ENCODE peak calls at places on chromosomes 2 and 18, in six cellular contexts. One of them, this sample, is unnamed.
A peak's percentile ranks its signal among the peaks of the same experiment; 100 is the strongest.

GRCh38 chr2:203097735-203098134 is 83.1 kb downstream of the NBEAL1 start:
- DNase-seq in mesenchymal stem cell: peak; percentile 24
- DNase-seq in SJSA1: no peak
- DNase-seq in aorta: no peak
- DNase-seq in right cardiac atrium: no peak
- DNase-seq in cardiac muscle cell: no peak
- DNase-seq in this sample: no peak

GRCh38 chr2:132955871-132956615 is 286.0 kb upstream of the LYPD1 start:
- DNase-seq in mesenchymal stem cell: no peak
- DNase-seq in right cardiac atrium: no peak
- DNase-seq in cardiac muscle cell: no peak
- DNase-seq in aorta: no peak
- DNase-seq in SJSA1: no peak
- DNase-seq in this sample: no peak

GRCh38 chr2:207919164-207919919 is 106.0 kb downstream of the PLEKHM3 start:
- DNase-seq in cardiac muscle cell: no peak
- DNase-seq in right cardiac atrium: no peak
- DNase-seq in aorta: no peak
- DNase-seq in mesenchymal stem cell: no peak
- DNase-seq in SJSA1: no peak
- DNase-seq in this sample: no peak

GRCh38 chr2:98952971-98953370 is 16.9 kb upstream of the CRACDL start:
- DNase-seq in SJSA1: no peak
- DNase-seq in mesenchymal stem cell: no peak
- DNase-seq in aorta: no peak
- DNase-seq in right cardiac atrium: no peak
- DNase-seq in cardiac muscle cell: no peak
- DNase-seq in this sample: no peak

GRCh38 chr2:75175473-75175872 is 23.8 kb downstream of the TACR1 start:
- DNase-seq in right cardiac atrium: no peak
- DNase-seq in cardiac muscle cell: no peak
- DNase-seq in aorta: no peak
- DNase-seq in SJSA1: no peak
- DNase-seq in mesenchymal stem cell: no peak
- DNase-seq in this sample: no peak

GRCh38 chr2:78127428-78127827 is 605.3 kb upstream of the LRRTM4 start:
- DNase-seq in right cardiac atrium: no peak
- DNase-seq in mesenchymal stem cell: no peak
- DNase-seq in cardiac muscle cell: no peak
- DNase-seq in aorta: no peak
- DNase-seq in SJSA1: no peak
- DNase-seq in this sample: no peak

GRCh38 chr18:48455555-48456478 is 46.6 kb upstream of the ZBTB7C start:
- DNase-seq in cardiac muscle cell: no peak
- DNase-seq in aorta: peak; percentile 48
- DNase-seq in SJSA1: peak; percentile 97
- DNase-seq in mesenchymal stem cell: peak; percentile 92
- DNase-seq in right cardiac atrium: no peak
- DNase-seq in this sample: no peak

GRCh38 chr18:26706796-26707406 is 158.5 kb upstream of the KCTD1 start:
- DNase-seq in cardiac muscle cell: no peak
- DNase-seq in SJSA1: no peak
- DNase-seq in mesenchymal stem cell: no peak
- DNase-seq in right cardiac atrium: no peak
- DNase-seq in aorta: no peak
- DNase-seq in this sample: no peak

GRCh38 chr2:39481611-39482010 is 44.5 kb upstream of the MAP4K3 start:
- DNase-seq in right cardiac atrium: no peak
- DNase-seq in mesenchymal stem cell: peak; percentile 68
- DNase-seq in cardiac muscle cell: no peak
- DNase-seq in SJSA1: peak; percentile 49
- DNase-seq in aorta: no peak
- DNase-seq in this sample: no peak

GRCh38 chr2:7530001-7530400 is 612.8 kb downstream of the RNF144A start:
- DNase-seq in right cardiac atrium: no peak
- DNase-seq in cardiac muscle cell: no peak
- DNase-seq in mesenchymal stem cell: peak; percentile 78
- DNase-seq in aorta: no peak
- DNase-seq in SJSA1: no peak
- DNase-seq in this sample: no peak

GRCh38 chr2:98134601-98135000 is 47.6 kb downstream of the VWA3B start:
- DNase-seq in right cardiac atrium: no peak
- DNase-seq in mesenchymal stem cell: no peak
- DNase-seq in aorta: no peak
- DNase-seq in cardiac muscle cell: no peak
- DNase-seq in SJSA1: no peak
- DNase-seq in this sample: no peak

GRCh38 chr2:169659314-169659713 is 34.9 kb downstream of the CFAP210 start:
- DNase-seq in cardiac muscle cell: no peak
- DNase-seq in mesenchymal stem cell: no peak
- DNase-seq in right cardiac atrium: no peak
- DNase-seq in SJSA1: no peak
- DNase-seq in aorta: no peak
- DNase-seq in this sample: no peak

GRCh38 chr2:11904029-11904428 is 157.6 kb downstream of the LPIN1 start:
- DNase-seq in aorta: no peak
- DNase-seq in SJSA1: no peak
- DNase-seq in cardiac muscle cell: no peak
- DNase-seq in mesenchymal stem cell: no peak
- DNase-seq in right cardiac atrium: no peak
- DNase-seq in this sample: no peak

GRCh38 chr2:161165266-161165665 is 5.0 kb downstream of the TANK start:
- DNase-seq in right cardiac atrium: no peak
- DNase-seq in cardiac muscle cell: no peak
- DNase-seq in SJSA1: peak; percentile 48
- DNase-seq in mesenchymal stem cell: peak; percentile 28
- DNase-seq in aorta: no peak
- DNase-seq in this sample: no peak

GRCh38 chr2:29110916-29111315 is 4.3 kb upstream of the CLIP4 start:
- DNase-seq in right cardiac atrium: no peak
- DNase-seq in mesenchymal stem cell: no peak
- DNase-seq in SJSA1: no peak
- DNase-seq in cardiac muscle cell: no peak
- DNase-seq in aorta: no peak
- DNase-seq in this sample: no peak

GRCh38 chr2:60872510-60872928 is 8.9 kb upstream of the REL start:
- DNase-seq in mesenchymal stem cell: peak; percentile 9
- DNase-seq in aorta: no peak
- DNase-seq in right cardiac atrium: no peak
- DNase-seq in SJSA1: no peak
- DNase-seq in cardiac muscle cell: no peak
- DNase-seq in this sample: no peak

GRCh38 chr2:24334245-24334633 is 26.1 kb downstream of the ITSN2 start:
- DNase-seq in SJSA1: peak; percentile 32
- DNase-seq in right cardiac atrium: no peak
- DNase-seq in cardiac muscle cell: no peak
- DNase-seq in mesenchymal stem cell: peak; percentile 48
- DNase-seq in aorta: no peak
- DNase-seq in this sample: no peak

GRCh38 chr2:58939388-58939787 is 698.3 kb upstream of the FANCL start:
- DNase-seq in cardiac muscle cell: no peak
- DNase-seq in SJSA1: peak; percentile 88
- DNase-seq in aorta: no peak
- DNase-seq in right cardiac atrium: no peak
- DNase-seq in mesenchymal stem cell: peak; percentile 95
- DNase-seq in this sample: no peak

GRCh38 chr2:191677091-191677645 is 768 bp upstream of the NABP1 start:
- DNase-seq in SJSA1: no peak
- DNase-seq in right cardiac atrium: peak; percentile 58
- DNase-seq in cardiac muscle cell: peak; percentile 67
- DNase-seq in mesenchymal stem cell: peak; percentile 92
- DNase-seq in aorta: no peak
- DNase-seq in this sample: peak; percentile 40

GRCh38 chr2:237691200-237691907 is 64.0 kb downstream of the LRRFIP1 start:
- DNase-seq in cardiac muscle cell: peak; percentile 35
- DNase-seq in right cardiac atrium: no peak
- DNase-seq in mesenchymal stem cell: peak; percentile 57
- DNase-seq in SJSA1: no peak
- DNase-seq in aorta: no peak
- DNase-seq in this sample: no peak

GRCh38 chr18:55316615-55317184 is 271.3 kb downstream of the TCF4 start:
- DNase-seq in right cardiac atrium: no peak
- DNase-seq in SJSA1: no peak
- DNase-seq in cardiac muscle cell: no peak
- DNase-seq in aorta: no peak
- DNase-seq in mesenchymal stem cell: no peak
- DNase-seq in this sample: no peak

GRCh38 chr2:43193996-43194869 is 32.2 kb downstream of the ZFP36L2 start:
- DNase-seq in SJSA1: no peak
- DNase-seq in mesenchymal stem cell: no peak
- DNase-seq in right cardiac atrium: peak; percentile 20
- DNase-seq in aorta: no peak
- DNase-seq in cardiac muscle cell: no peak
- DNase-seq in this sample: no peak

GRCh38 chr2:43192039-43192438 is 34.4 kb downstream of the ZFP36L2 start:
- DNase-seq in SJSA1: no peak
- DNase-seq in right cardiac atrium: peak; percentile 22
- DNase-seq in mesenchymal stem cell: no peak
- DNase-seq in cardiac muscle cell: no peak
- DNase-seq in aorta: no peak
- DNase-seq in this sample: no peak

GRCh38 chr2:43192939-43193651 is 33.3 kb downstream of the ZFP36L2 start:
- DNase-seq in cardiac muscle cell: no peak
- DNase-seq in mesenchymal stem cell: no peak
- DNase-seq in SJSA1: no peak
- DNase-seq in right cardiac atrium: peak; percentile 7
- DNase-seq in aorta: no peak
- DNase-seq in this sample: no peak

GRCh38 chr2:43190305-43191052 is 35.9 kb downstream of the ZFP36L2 start:
- DNase-seq in mesenchymal stem cell: no peak
- DNase-seq in SJSA1: no peak
- DNase-seq in aorta: no peak
- DNase-seq in right cardiac atrium: peak; percentile 38
- DNase-seq in cardiac muscle cell: no peak
- DNase-seq in this sample: no peak

GRCh38 chr2:43193652-43193995 is 32.8 kb downstream of the ZFP36L2 start:
- DNase-seq in right cardiac atrium: no peak
- DNase-seq in SJSA1: no peak
- DNase-seq in aorta: no peak
- DNase-seq in mesenchymal stem cell: no peak
- DNase-seq in cardiac muscle cell: no peak
- DNase-seq in this sample: no peak
- H3K27ac ChIP-seq in right cardiac atrium: no peak overlapping the region
- H3K27ac ChIP-seq in SJSA1: no peak overlapping the region
- H3K27ac ChIP-seq in aorta: no peak overlapping the region
- H3K27ac ChIP-seq in mesenchymal stem cell: peak overlapping the region; percentile 72
- H3K27ac ChIP-seq in cardiac muscle cell: no peak overlapping the region
- H3K27ac ChIP-seq in this sample: no peak overlapping the region

DNA sequence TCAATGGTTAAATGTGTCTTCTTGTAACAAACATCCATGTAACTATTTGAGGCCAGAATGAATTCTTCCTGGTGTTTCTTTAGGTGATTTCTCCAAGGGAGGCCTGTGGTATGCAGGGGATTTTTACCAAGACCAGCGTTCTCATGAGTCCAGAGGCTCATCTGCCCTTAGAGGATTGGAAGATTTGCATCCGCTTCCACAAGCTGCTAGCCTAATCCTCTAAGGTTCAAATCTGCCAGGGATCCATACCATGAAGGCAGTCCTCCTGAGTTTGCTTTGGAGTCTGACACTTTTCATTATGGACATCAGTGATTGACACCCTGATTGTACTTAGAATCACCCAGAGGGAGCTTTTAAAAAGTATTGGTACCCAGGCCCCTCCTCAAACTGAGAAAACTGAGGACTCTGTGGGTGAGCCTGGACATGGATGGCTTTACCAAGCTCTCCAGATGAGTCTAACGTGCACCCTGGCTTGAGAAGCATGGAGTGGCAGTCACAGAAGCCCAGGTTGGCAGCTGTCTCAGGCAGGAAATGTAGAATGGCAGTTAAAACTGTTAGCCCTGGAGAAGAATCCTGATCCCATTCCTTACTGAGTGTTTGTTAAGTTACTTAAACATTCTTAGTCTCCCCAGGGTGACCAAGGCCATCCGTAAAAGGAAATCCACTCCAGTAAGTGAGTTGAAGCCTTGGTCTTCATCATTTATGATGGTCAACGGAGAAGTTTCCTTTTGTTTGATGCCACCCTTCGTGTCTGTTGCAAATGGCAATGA is 95.3 kb upstream of the RMDN2 start:
- DNase-seq in SJSA1: no peak
- DNase-seq in mesenchymal stem cell: no peak
- DNase-seq in cardiac muscle cell: no peak
- DNase-seq in aorta: no peak
- DNase-seq in right cardiac atrium: no peak
- DNase-seq in this sample: no peak
- H3K27ac ChIP-seq in SJSA1: peak overlapping the region; percentile 50
- H3K27ac ChIP-seq in mesenchymal stem cell: peak overlapping the region; percentile 25
- H3K27ac ChIP-seq in cardiac muscle cell: no peak overlapping the region
- H3K27ac ChIP-seq in aorta: no peak overlapping the region
- H3K27ac ChIP-seq in right cardiac atrium: peak overlapping the region; percentile 43
- H3K27ac ChIP-seq in this sample: no peak overlapping the region

GRCh38 chr2:111617804-111618576 is 266.0 kb downstream of the ANAPC1 start:
- DNase-seq in right cardiac atrium: peak; percentile 93
- DNase-seq in cardiac muscle cell: no peak
- DNase-seq in SJSA1: no peak
- DNase-seq in aorta: peak; percentile 76
- DNase-seq in mesenchymal stem cell: no peak
- DNase-seq in this sample: peak; percentile 28

GRCh38 chr2:111616651-111617218 is 267.3 kb downstream of the ANAPC1 start:
- DNase-seq in aorta: no peak
- DNase-seq in mesenchymal stem cell: no peak
- DNase-seq in cardiac muscle cell: no peak
- DNase-seq in right cardiac atrium: no peak
- DNase-seq in SJSA1: no peak
- DNase-seq in this sample: no peak

GRCh38 chr2:111618953-111619902 is 264.8 kb downstream of the ANAPC1 start:
- DNase-seq in SJSA1: no peak
- DNase-seq in aorta: no peak
- DNase-seq in right cardiac atrium: no peak
- DNase-seq in cardiac muscle cell: no peak
- DNase-seq in mesenchymal stem cell: no peak
- DNase-seq in this sample: no peak

GRCh38 chr2:111617299-111617803 is 266.6 kb downstream of the ANAPC1 start:
- DNase-seq in right cardiac atrium: no peak
- DNase-seq in aorta: no peak
- DNase-seq in SJSA1: peak; percentile 26
- DNase-seq in mesenchymal stem cell: peak; percentile 28
- DNase-seq in cardiac muscle cell: no peak
- DNase-seq in this sample: no peak

GRCh38 chr2:111618577-111618930 is 265.4 kb downstream of the ANAPC1 start:
- DNase-seq in SJSA1: no peak
- DNase-seq in cardiac muscle cell: no peak
- DNase-seq in mesenchymal stem cell: no peak
- DNase-seq in aorta: peak; percentile 69
- DNase-seq in right cardiac atrium: peak; percentile 68
- DNase-seq in this sample: peak; percentile 15
- H3K27ac ChIP-seq in SJSA1: no peak overlapping the region
- H3K27ac ChIP-seq in cardiac muscle cell: no peak overlapping the region
- H3K27ac ChIP-seq in mesenchymal stem cell: no peak overlapping the region
- H3K27ac ChIP-seq in aorta: peak overlapping the region; percentile 49
- H3K27ac ChIP-seq in right cardiac atrium: no peak overlapping the region
- H3K27ac ChIP-seq in this sample: peak overlapping the region; percentile 34

DNA sequence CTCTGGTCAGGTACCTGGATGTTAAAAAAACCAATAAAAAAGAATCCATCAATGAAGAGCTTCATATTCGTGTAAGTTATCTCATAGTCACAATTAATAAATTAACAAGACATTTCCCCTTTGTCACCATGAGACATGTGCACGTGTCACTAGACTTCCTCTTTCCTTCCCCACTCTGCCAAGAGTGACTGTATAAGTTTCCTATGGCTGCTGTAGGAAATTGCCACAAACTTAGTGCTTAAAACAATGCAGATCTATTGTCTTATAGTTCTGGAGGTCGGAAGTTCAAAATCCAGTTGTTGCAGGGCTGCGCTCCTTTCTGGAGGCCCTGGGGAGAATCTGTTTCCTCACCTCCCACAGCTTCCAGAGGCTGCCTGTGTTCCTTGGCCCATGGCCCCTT is 35.8 kb downstream of the SLC9A4 start:
- DNase-seq in mesenchymal stem cell: no peak
- DNase-seq in right cardiac atrium: no peak
- DNase-seq in cardiac muscle cell: no peak
- DNase-seq in aorta: no peak
- DNase-seq in SJSA1: no peak
- DNase-seq in this sample: no peak
- H3K27ac ChIP-seq in mesenchymal stem cell: no peak overlapping the region
- H3K27ac ChIP-seq in right cardiac atrium: no peak overlapping the region
- H3K27ac ChIP-seq in cardiac muscle cell: no peak overlapping the region
- H3K27ac ChIP-seq in aorta: no peak overlapping the region
- H3K27ac ChIP-seq in SJSA1: no peak overlapping the region
- H3K27ac ChIP-seq in this sample: no peak overlapping the region